ENCODE peak calls at places on chromosomes 2 and 18, in five cellular contexts. K, L, C, V and I are unnamed samples.

GRCh38 chr2:230714122-230714453 is 1.4 kb downstream of the CAB39 start:
- DNase-seq in V (no peak), K (peak; percentile 29), L (no peak), C (peak; percentile 47), I (peak; percentile 36)

GRCh38 chr2:62456721-62457539 is 49.1 kb downstream of the TMEM17 start:
- DNase-seq in C (peak; percentile 90), L (peak; percentile 90), V (peak; percentile 95), K (peak; percentile 94), I (peak; percentile 76)

GRCh38 chr18:77110400-77110799 is 22.2 kb downstream of the MBP start:
- DNase-seq in K (no peak), V (no peak), L (no peak), C (peak; percentile 25), I (no peak)

GRCh38 chr2:23506460-23507266 is 121.7 kb downstream of the KLHL29 start:
- DNase-seq in K (no peak), L (no peak), C (no peak), V (no peak), I (no peak)

GRCh38 chr2:97974471-97974870 is 21.3 kb downstream of the TMEM131 start:
- DNase-seq in V (no peak), C (no peak), K (no peak), L (no peak), I (no peak)

GRCh38 chr2:67649331-67650071 is 252.4 kb downstream of the ETAA1 start:
- DNase-seq in L (no peak), K (no peak), V (peak; percentile 43), C (no peak), I (peak; percentile 24)

GRCh38 chr2:234679766-234680687 is 183.1 kb upstream of the ARL4C start:
- DNase-seq in V (no peak), K (no peak), L (no peak), C (no peak), I (no peak)

GRCh38 chr2:234304945-234305344 is 191.9 kb downstream of the ARL4C start:
- DNase-seq in K (peak; percentile 85), C (peak; percentile 61), V (no peak), L (no peak), I (no peak)

GRCh38 chr2:239436076-239436475 is 35.3 kb upstream of the HDAC4 start:
- DNase-seq in C (no peak), L (no peak), K (no peak), V (no peak), I (no peak)

GRCh38 chr18:78753240-78753639 is 226.4 kb upstream of the SALL3 start:
- DNase-seq in C (no peak), K (no peak), V (no peak), L (no peak), I (peak; percentile 11)

GRCh38 chr2:120382541-120383144 is 36.7 kb downstream of the INHBB start:
- DNase-seq in L (no peak), C (no peak), V (no peak), K (no peak), I (no peak)

GRCh38 chr2:164430166-164430783 is 191.0 kb downstream of the GRB14 start:
- DNase-seq in V (peak; percentile 17), C (peak; percentile 74), L (peak; percentile 14), K (peak; percentile 70), I (peak; percentile 18)

GRCh38 chr2:233990261-233990798 is 60.2 kb upstream of the SPP2 start:
- DNase-seq in V (no peak), K (no peak), C (no peak), L (no peak), I (no peak)

GRCh38 chr2:203510941-203511305 is 24.2 kb downstream of the RAPH1 start:
- DNase-seq in C (no peak), L (no peak), V (peak; percentile 16), K (no peak), I (peak; percentile 43)

GRCh38 chr2:32738939-32739338 is 111.1 kb downstream of the TTC27 start:
- DNase-seq in L (no peak), V (no peak), K (no peak), C (no peak), I (no peak)

GRCh38 chr2:221724631-221725203 is 152.6 kb upstream of the EPHA4 start:
- DNase-seq in V (no peak), K (no peak), C (no peak), L (no peak), I (no peak)

GRCh38 chr2:8679827-8680731 is 1.8 kb upstream of the ID2 start:
- DNase-seq in K (peak; percentile 44), V (peak; percentile 52), L (no peak), C (no peak), I (peak; percentile 85)

GRCh38 chr18:59232309-59233016 is 12.5 kb downstream of the GRP start:
- DNase-seq in K (peak; percentile 20), C (peak; percentile 80), L (no peak), V (no peak), I (no peak)

GRCh38 chr18:31931163-31931885 is 11.6 kb downstream of the TRAPPC8 start:
- DNase-seq in C (no peak), V (peak; percentile 72), K (no peak), L (no peak), I (no peak)

GRCh38 chr2:39379643-39380524 is 57.2 kb downstream of the MAP4K3 start:
- DNase-seq in V (peak; percentile 60), C (peak; percentile 52), L (no peak), K (peak; percentile 43), I (no peak)

GRCh38 chr2:196242131-196242620 is 70.8 kb upstream of the STK17B start:
- DNase-seq in C (no peak), K (no peak), V (no peak), L (no peak), I (no peak)

GRCh38 chr2:38572167-38572566 is 30.6 kb downstream of the HNRNPLL start:
- DNase-seq in K (no peak), V (no peak), L (no peak), C (no peak), I (no peak)

GRCh38 chr2:222959358-222959757 is 92.6 kb upstream of the KCNE4 start:
- DNase-seq in L (no peak), V (no peak), C (peak; percentile 79), K (peak; percentile 20), I (no peak)

GRCh38 chr2:191384829-191385228 is 139.6 kb downstream of the MYO1B start:
- DNase-seq in C (no peak), L (no peak), V (no peak), K (no peak), I (no peak)

GRCh38 chr2:148876190-148876588 is 1.2 kb downstream of the KIF5C start:
- DNase-seq in L (no peak), C (peak; percentile 71), K (peak; percentile 87), V (peak; percentile 78), I (no peak)

GRCh38 chr2:2686228-2686627 is 355.2 kb upstream of the MYT1L start:
- DNase-seq in L (no peak), C (no peak), V (no peak), K (no peak), I (no peak)

GRCh38 chr2:240983361-240983995 is 14.9 kb upstream of the SNED1 start:
- DNase-seq in K (peak; percentile 92), L (peak; percentile 51), V (peak; percentile 76), C (peak; percentile 92), I (no peak)

GRCh38 chr2:43874776-43875451 is 36.1 kb downstream of the ABCG8 start:
- DNase-seq in C (peak; percentile 35), V (no peak), K (no peak), L (no peak), I (no peak)
- TF ChIP-seq CTCF in C (no peak), V (no peak), K (no peak), L (no peak), I (no peak)

GRCh38 chr2:71223767-71224333 is 3.1 kb downstream of the PAIP2B start:
- DNase-seq in L (no peak), V (peak; percentile 52), C (peak; percentile 90), K (peak; percentile 80), I (peak; percentile 43)
- TF ChIP-seq CTCF in L (peak; percentile 41), V (peak; percentile 60), C (peak; percentile 90), K (peak; percentile 76), I (peak; percentile 40)

GRCh38 chr2:223991611-223992010 is 34.3 kb downstream of the MRPL44 start:
- DNase-seq in V (no peak), L (no peak), K (no peak), C (no peak), I (no peak)

GRCh38 chr2:223993634-223994232 is 36.5 kb downstream of the MRPL44 start:
- DNase-seq in L (peak; percentile 36), C (peak; percentile 89), V (peak; percentile 69), K (peak; percentile 86), I (peak; percentile 78)

GRCh38 chr2:223994562-223995162 is 37.4 kb downstream of the MRPL44 start:
- DNase-seq in L (no peak), K (no peak), C (no peak), V (no peak), I (no peak)

GRCh38 chr2:223989860-223990237 is 32.6 kb downstream of the MRPL44 start:
- DNase-seq in V (no peak), C (peak; percentile 39), K (peak; percentile 39), L (no peak), I (no peak)

GRCh38 chr2:223989206-223989859 is 32.1 kb downstream of the MRPL44 start:
- DNase-seq in L (no peak), C (peak; percentile 61), V (no peak), K (peak; percentile 58), I (peak; percentile 56)
- TF ChIP-seq CTCF in L (peak; percentile 29), C (peak; percentile 69), V (no peak), K (peak; percentile 40), I (peak; percentile 35)

DNA sequence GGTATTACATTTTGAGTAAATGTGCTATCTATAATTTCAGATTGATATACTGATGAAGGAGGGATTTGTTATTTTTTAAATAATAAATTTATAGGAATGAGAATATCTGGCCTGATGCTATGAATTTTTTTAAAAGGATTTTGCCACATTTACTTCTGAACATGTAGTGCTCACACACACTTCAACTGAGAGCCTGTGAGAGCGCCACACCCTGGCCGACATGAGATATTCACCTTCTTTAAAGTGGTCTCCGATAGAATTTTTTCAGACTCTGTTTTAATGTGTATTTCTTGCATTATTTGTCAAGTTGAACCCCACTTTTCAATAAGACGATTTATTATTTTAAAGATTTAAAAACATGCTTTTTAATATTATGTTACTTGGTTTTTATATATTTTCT is 813.3 kb downstream of the DCC start:
- DNase-seq in K (peak; percentile 44), L (no peak), C (peak; percentile 65), V (no peak), I (no peak)
- TF ChIP-seq CTCF in K (peak; percentile 67), L (peak; percentile 69), C (peak; percentile 72), V (no peak), I (no peak)

GRCh38 chr2:201270293-201271001 is 10.1 kb downstream of the CASP8 start:
- DNase-seq in V (no peak), K (no peak), C (no peak), L (no peak), I (no peak)
- TF ChIP-seq CTCF in V (no peak), K (no peak), C (no peak), L (no peak), I (no peak)

DNA sequence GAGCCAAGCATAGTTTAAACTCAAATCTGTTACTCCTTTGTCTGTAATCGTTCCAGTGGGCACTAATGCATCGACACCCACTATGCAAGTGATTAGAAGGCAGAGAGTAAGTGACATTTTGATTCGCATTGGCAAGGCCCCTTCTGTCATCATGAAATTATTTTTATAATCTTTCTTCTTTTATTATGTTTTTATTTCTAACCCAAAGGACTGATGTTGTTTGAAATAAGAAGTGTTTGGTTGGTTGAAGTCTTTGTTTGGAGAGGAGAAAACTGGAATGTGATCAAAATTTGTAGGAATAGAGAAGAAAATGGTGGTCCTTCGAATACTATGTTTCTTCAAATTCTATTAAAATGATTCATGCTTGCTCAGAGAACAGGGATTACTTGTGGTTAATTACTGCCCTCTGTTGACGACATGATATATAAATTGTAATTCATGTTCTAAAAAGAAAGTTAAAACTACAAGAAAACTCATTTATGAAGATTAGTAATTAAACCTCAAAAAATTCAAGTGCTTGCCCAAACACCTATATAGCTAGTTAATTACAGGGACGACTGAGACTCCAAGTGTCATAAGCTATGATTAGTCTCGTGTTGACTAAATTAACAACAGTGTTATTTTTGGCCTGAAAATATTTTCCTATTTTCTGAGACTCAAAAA is 26.4 kb upstream of the TFPI start:
- DNase-seq in K (peak; percentile 61), L (no peak), C (peak; percentile 80), V (peak; percentile 30), I (no peak)
- TF ChIP-seq CTCF in K (peak; percentile 67), L (peak; percentile 57), C (peak; percentile 59), V (peak; percentile 64), I (no peak)